ENCODE peak calls at places on chromosomes 16 and 17, in four cellular contexts. Q is IMR-90, O is H9, E is H1. B is an unnamed sample.

GRCh38 chr17:4585203-4585939 is 1.0 kb downstream of the SMTNL2 start:
- DNase-seq in Q (no peak), O (no peak), E (peak; percentile 71), B (no peak)

GRCh38 chr16:87765473-87765775 is 362 bp downstream of the KLHDC4 start:
- DNase-seq in Q (peak; percentile 7), O (no peak), E (no peak), B (peak; percentile 34)

GRCh38 chr17:31099051-31099450 is 4.3 kb downstream of the NF1 start:
- DNase-seq in Q (peak; percentile 31), O (no peak), E (no peak), B (no peak)

GRCh38 chr16:10308305-10309193 is 77.3 kb upstream of the ATF7IP2 start:
- DNase-seq in Q (no peak), O (no peak), E (no peak), B (no peak)

GRCh38 chr16:69706256-69706974 is 19.9 kb downstream of the NQO1 start:
- DNase-seq in Q (no peak), O (no peak), E (no peak), B (no peak)

GRCh38 chr17:29645516-29646051 is 22.9 kb upstream of the CORO6 start:
- DNase-seq in Q (peak; percentile 82), O (no peak), E (no peak), B (no peak)

GRCh38 chr16:9065077-9065476 is 26.4 kb upstream of the HAPSTR1 start:
- DNase-seq in Q (no peak), O (no peak), E (no peak), B (no peak)

GRCh38 chr17:56292010-56292409 is 138.7 kb downstream of the ANKFN1 start:
- DNase-seq in Q (peak; percentile 77), O (no peak), E (no peak), B (no peak)

GRCh38 chr16:1708083-1708767 is 2.2 kb downstream of the MAPK8IP3 start:
- DNase-seq in Q (no peak), O (no peak), E (no peak), B (no peak)

GRCh38 chr16:53131050-53131362 is 76.2 kb downstream of the CHD9 start:
- DNase-seq in Q (no peak), O (no peak), E (no peak), B (no peak)

GRCh38 chr17:4167786-4168185 is 24.8 kb downstream of the CYB5D2 start:
- DNase-seq in Q (no peak), O (no peak), E (no peak), B (no peak)

GRCh38 chr16:24208710-24209109 is 47.4 kb upstream of the CACNG3 start:
- DNase-seq in Q (no peak), O (peak; percentile 55), E (no peak), B (peak; percentile 93)

GRCh38 chr16:65410801-65411200 is 288.9 kb upstream of the CDH11 start:
- DNase-seq in Q (peak; percentile 81), O (no peak), E (no peak), B (no peak)

GRCh38 chr16:54647731-54648221 is 282.9 kb upstream of the IRX5 start:
- DNase-seq in Q (no peak), O (no peak), E (no peak), B (no peak)

GRCh38 chr16:8326234-8326633 is 264.1 kb downstream of the TMEM114 start:
- DNase-seq in Q (no peak), O (no peak), E (no peak), B (no peak)

GRCh38 chr16:57544129-57544653 is 1.7 kb downstream of the ADGRG5 start:
- DNase-seq in Q (no peak), O (peak; percentile 11), E (peak; percentile 31), B (no peak)

GRCh38 chr16:89315791-89316581 is 98.5 kb downstream of the ZNF778 start:
- DNase-seq in Q (peak; percentile 89), O (no peak), E (no peak), B (no peak)

GRCh38 chr17:16294560-16294959 is 58.7 kb downstream of the CENPV start:
- DNase-seq in Q (no peak), O (no peak), E (no peak), B (no peak)

GRCh38 chr17:41647038-41647813 is 22.9 kb upstream of the KRT17 start:
- DNase-seq in Q (no peak), O (no peak), E (no peak), B (peak; percentile 51)

GRCh38 chr17:53765129-53765528 is 57.6 kb upstream of the KIF2B start:
- DNase-seq in Q (no peak), O (no peak), E (no peak), B (no peak)

GRCh38 chr16:11636172-11636721 is 32.0 kb upstream of the SNN start:
- DNase-seq in Q (no peak), O (peak; percentile 96), E (peak; percentile 69), B (peak; percentile 93)

GRCh38 chr17:45125509-45125908 is 6.8 kb downstream of the PLCD3 start:
- DNase-seq in Q (no peak), O (no peak), E (no peak), B (no peak)
- H3K4me1 ChIP-seq in Q (peaks cover 43% of the 10 kb centered on the region), O (no peaks in the 10 kb centered on the region), E (peaks cover 18% of the 10 kb centered on the region), B (peaks cover 3% of the 10 kb centered on the region)

GRCh38 chr17:7833795-7834553 is at the start of gene KDM6B:
- DNase-seq in Q (peak; percentile 85), O (peak; percentile 97), E (peak; percentile 92), B (peak; percentile 94)
- H3K56ac ChIP-seq in Q (peak within 1 kb of the TSS; percentile 13), O (no peak within 1 kb of the TSS), E (no peak within 1 kb of the TSS), B (peak within 1 kb of the TSS; percentile 90)

DNA sequence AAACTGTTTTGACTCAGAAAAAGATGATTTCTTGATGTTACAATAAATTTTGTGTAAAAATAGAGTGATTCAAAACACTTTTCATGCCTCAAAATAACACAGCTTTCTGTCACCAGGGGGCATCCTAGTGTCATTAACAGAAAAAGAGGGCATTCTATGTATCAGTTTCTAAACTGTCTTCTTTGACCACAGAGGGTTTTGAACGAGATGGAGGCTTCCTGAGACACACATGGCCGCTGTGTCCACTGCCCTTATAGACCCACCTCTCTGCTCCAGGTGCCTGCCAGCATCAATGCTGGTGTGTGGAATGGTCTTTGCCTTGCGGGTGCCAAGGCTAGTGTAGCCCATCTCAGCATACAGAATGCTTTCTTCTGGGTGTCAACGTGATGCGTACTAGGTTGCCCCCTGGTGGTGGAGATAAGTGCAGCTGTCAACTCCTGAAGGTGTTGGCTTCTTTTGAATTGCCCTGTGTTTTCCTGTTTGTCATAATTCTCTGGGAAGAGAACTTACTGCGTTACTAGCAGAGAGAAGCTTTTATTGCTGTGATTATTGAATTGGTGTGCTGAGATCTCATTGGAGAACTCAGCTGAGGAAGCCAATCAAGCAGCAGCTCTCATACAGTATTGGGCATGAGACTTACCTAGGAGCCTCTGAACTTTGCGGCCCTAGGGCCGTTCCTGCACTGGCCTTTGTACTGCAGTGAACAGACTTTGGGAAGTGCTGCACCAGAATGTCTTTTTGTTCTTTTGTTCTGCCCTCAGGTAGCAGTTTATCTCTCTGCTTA is 38.6 kb downstream of the USP10 start:
- DNase-seq in Q (peak; percentile 70), O (peak; percentile 79), E (peak; percentile 91), B (peak; percentile 91)
- H3K4me1 ChIP-seq in Q (peaks cover 25% of the 10 kb centered on the region), O (peaks cover 9% of the 10 kb centered on the region), E (peaks cover 15% of the 10 kb centered on the region), B (peaks cover 1% of the 10 kb centered on the region)

GRCh38 chr17:2636169-2636930 is 42.9 kb downstream of the PAFAH1B1 start:
- DNase-seq in Q (no peak), O (no peak), E (no peak), B (no peak)
- H3K56ac ChIP-seq in Q (no peak overlapping the region), O (no peak overlapping the region), E (no peak overlapping the region), B (no peak overlapping the region)

GRCh38 chr17:34242976-34243731 is 11.9 kb upstream of the CCL2 start:
- DNase-seq in Q (no peak), O (no peak), E (no peak), B (no peak)
- H3K4me1 ChIP-seq in Q (peaks cover 6% of the 10 kb centered on the region), O (no peaks in the 10 kb centered on the region), E (peaks cover 5% of the 10 kb centered on the region), B (peaks cover 5% of the 10 kb centered on the region)

GRCh38 chr16:27600386-27600785 is 50.4 kb downstream of the KATNIP start:
- DNase-seq in Q (no peak), O (peak; percentile 64), E (peak; percentile 51), B (peak; percentile 41)
- H3K56ac ChIP-seq in Q (no peak overlapping the region), O (no peak overlapping the region), E (no peak overlapping the region), B (no peak overlapping the region)

B was measured in mesendoderm.